ENCODE peak calls at places on chromosomes 2 and 18, in nine cellular contexts. One of them, this sample, is unnamed.

GRCh38 chr2:36820942-36821605 is 124.6 kb downstream of the VIT start:
- DNase-seq in transverse colon: peak
- DNase-seq in foreskin fibroblast: no peak
- DNase-seq in astrocyte: no peak
- DNase-seq in fibroblast of lung: no peak
- DNase-seq in bronchial epithelial cell: no peak
- DNase-seq in adrenal gland: no peak
- DNase-seq in heart right ventricle: no peak
- DNase-seq in PC-3: peak
- DNase-seq in this sample: no peak

GRCh38 chr2:4175343-4175742 is 472.0 kb downstream of the DCDC2C start:
- DNase-seq in fibroblast of lung: no peak
- DNase-seq in heart right ventricle: no peak
- DNase-seq in transverse colon: no peak
- DNase-seq in astrocyte: no peak
- DNase-seq in adrenal gland: no peak
- DNase-seq in foreskin fibroblast: no peak
- DNase-seq in PC-3: no peak
- DNase-seq in bronchial epithelial cell: no peak
- DNase-seq in this sample: no peak

GRCh38 chr2:131168578-131168977 is 40.8 kb upstream of the POTEE start:
- DNase-seq in bronchial epithelial cell: no peak
- DNase-seq in adrenal gland: no peak
- DNase-seq in PC-3: no peak
- DNase-seq in fibroblast of lung: no peak
- DNase-seq in astrocyte: no peak
- DNase-seq in foreskin fibroblast: no peak
- DNase-seq in transverse colon: no peak
- DNase-seq in heart right ventricle: no peak
- DNase-seq in this sample: no peak

GRCh38 chr2:52036036-52036435 is 1004.1 kb upstream of the NRXN1 start:
- DNase-seq in astrocyte: no peak
- DNase-seq in PC-3: peak
- DNase-seq in adrenal gland: no peak
- DNase-seq in bronchial epithelial cell: no peak
- DNase-seq in fibroblast of lung: no peak
- DNase-seq in heart right ventricle: no peak
- DNase-seq in foreskin fibroblast: peak
- DNase-seq in transverse colon: no peak
- DNase-seq in this sample: no peak

GRCh38 chr18:75730249-75730648 is 302.7 kb upstream of the SMIM21 start:
- DNase-seq in PC-3: no peak
- DNase-seq in astrocyte: no peak
- DNase-seq in bronchial epithelial cell: no peak
- DNase-seq in fibroblast of lung: no peak
- DNase-seq in heart right ventricle: no peak
- DNase-seq in adrenal gland: no peak
- DNase-seq in transverse colon: no peak
- DNase-seq in foreskin fibroblast: no peak
- DNase-seq in this sample: no peak

GRCh38 chr2:84904717-84905174 is 710 bp upstream of the TMSB10 start:
- DNase-seq in adrenal gland: peak
- DNase-seq in fibroblast of lung: peak
- DNase-seq in astrocyte: peak
- DNase-seq in heart right ventricle: peak
- DNase-seq in PC-3: peak
- DNase-seq in foreskin fibroblast: peak
- DNase-seq in bronchial epithelial cell: peak
- DNase-seq in transverse colon: peak
- DNase-seq in this sample: peak

GRCh38 chr2:64412671-64413070 is 41.3 kb upstream of the LGALSL start:
- DNase-seq in fibroblast of lung: no peak
- DNase-seq in transverse colon: no peak
- DNase-seq in PC-3: no peak
- DNase-seq in bronchial epithelial cell: no peak
- DNase-seq in adrenal gland: no peak
- DNase-seq in heart right ventricle: no peak
- DNase-seq in astrocyte: no peak
- DNase-seq in foreskin fibroblast: no peak
- DNase-seq in this sample: no peak

GRCh38 chr2:240781471-240782220 is 38.4 kb downstream of the KIF1A start:
- DNase-seq in bronchial epithelial cell: no peak
- DNase-seq in foreskin fibroblast: no peak
- DNase-seq in transverse colon: no peak
- DNase-seq in astrocyte: no peak
- DNase-seq in fibroblast of lung: no peak
- DNase-seq in adrenal gland: no peak
- DNase-seq in PC-3: no peak
- DNase-seq in heart right ventricle: peak
- DNase-seq in this sample: no peak

GRCh38 chr2:47298739-47299138 is 104.2 kb upstream of the MSH2 start:
- DNase-seq in PC-3: no peak
- DNase-seq in adrenal gland: no peak
- DNase-seq in transverse colon: no peak
- DNase-seq in foreskin fibroblast: no peak
- DNase-seq in fibroblast of lung: no peak
- DNase-seq in bronchial epithelial cell: no peak
- DNase-seq in astrocyte: no peak
- DNase-seq in heart right ventricle: no peak
- DNase-seq in this sample: no peak

GRCh38 chr2:47300609-47301276 is 102.2 kb upstream of the MSH2 start:
- DNase-seq in astrocyte: no peak
- DNase-seq in adrenal gland: no peak
- DNase-seq in fibroblast of lung: no peak
- DNase-seq in PC-3: no peak
- DNase-seq in heart right ventricle: no peak
- DNase-seq in transverse colon: no peak
- DNase-seq in foreskin fibroblast: no peak
- DNase-seq in bronchial epithelial cell: no peak
- DNase-seq in this sample: no peak

GRCh38 chr2:47300081-47300480 is 102.9 kb upstream of the MSH2 start:
- DNase-seq in heart right ventricle: no peak
- DNase-seq in astrocyte: no peak
- DNase-seq in adrenal gland: no peak
- DNase-seq in PC-3: no peak
- DNase-seq in bronchial epithelial cell: no peak
- DNase-seq in transverse colon: no peak
- DNase-seq in fibroblast of lung: peak
- DNase-seq in foreskin fibroblast: peak
- DNase-seq in this sample: no peak

GRCh38 chr2:47297767-47298401 is 105.1 kb upstream of the MSH2 start:
- DNase-seq in foreskin fibroblast: no peak
- DNase-seq in heart right ventricle: no peak
- DNase-seq in PC-3: no peak
- DNase-seq in adrenal gland: no peak
- DNase-seq in fibroblast of lung: no peak
- DNase-seq in astrocyte: no peak
- DNase-seq in bronchial epithelial cell: peak
- DNase-seq in transverse colon: no peak
- DNase-seq in this sample: no peak

DNA sequence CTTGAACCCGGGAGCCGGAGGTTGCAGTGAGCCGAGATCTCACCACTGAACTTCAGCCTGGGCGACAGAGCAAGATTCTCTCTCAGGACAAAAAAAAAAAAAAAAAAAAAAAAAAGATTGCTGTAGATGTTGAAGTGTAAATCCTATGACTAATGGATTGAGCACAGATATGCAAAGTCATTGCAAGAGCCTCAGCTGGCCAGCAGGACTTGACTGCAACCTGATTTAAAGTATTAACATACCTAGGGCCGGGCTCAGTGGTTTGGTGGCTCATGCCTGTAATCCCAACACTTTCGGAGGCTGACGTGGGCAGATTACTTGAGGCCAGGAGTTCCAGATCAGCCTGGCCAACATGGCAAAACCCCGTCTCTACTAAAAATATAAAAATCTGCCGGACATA is 103.4 kb upstream of the MSH2 start:
- DNase-seq in foreskin fibroblast: peak
- DNase-seq in PC-3: peak
- DNase-seq in astrocyte: peak
- DNase-seq in adrenal gland: peak
- DNase-seq in bronchial epithelial cell: peak
- DNase-seq in heart right ventricle: no peak
- DNase-seq in fibroblast of lung: peak
- DNase-seq in transverse colon: no peak
- DNase-seq in this sample: peak
- H3K4me3 ChIP-seq in foreskin fibroblast: no peak
- H3K4me3 ChIP-seq in PC-3: no peak
- H3K4me3 ChIP-seq in astrocyte: no peak
- H3K4me3 ChIP-seq in adrenal gland: no peak
- H3K4me3 ChIP-seq in bronchial epithelial cell: no peak
- H3K4me3 ChIP-seq in heart right ventricle: no peak
- H3K4me3 ChIP-seq in fibroblast of lung: no peak
- H3K4me3 ChIP-seq in transverse colon: no peak
- H3K4me3 ChIP-seq in this sample: no peak

GRCh38 chr2:203855274-203855673 is 12.3 kb upstream of the CTLA4 start:
- DNase-seq in astrocyte: no peak
- DNase-seq in adrenal gland: no peak
- DNase-seq in heart right ventricle: no peak
- DNase-seq in PC-3: no peak
- DNase-seq in transverse colon: no peak
- DNase-seq in fibroblast of lung: no peak
- DNase-seq in bronchial epithelial cell: no peak
- DNase-seq in foreskin fibroblast: no peak
- DNase-seq in this sample: no peak

GRCh38 chr2:203861197-203861596 is 6.4 kb upstream of the CTLA4 start:
- DNase-seq in bronchial epithelial cell: no peak
- DNase-seq in adrenal gland: no peak
- DNase-seq in foreskin fibroblast: no peak
- DNase-seq in fibroblast of lung: no peak
- DNase-seq in astrocyte: no peak
- DNase-seq in PC-3: no peak
- DNase-seq in transverse colon: no peak
- DNase-seq in heart right ventricle: no peak
- DNase-seq in this sample: no peak

GRCh38 chr2:203857656-203858055 is 9.9 kb upstream of the CTLA4 start:
- DNase-seq in adrenal gland: no peak
- DNase-seq in PC-3: no peak
- DNase-seq in heart right ventricle: no peak
- DNase-seq in foreskin fibroblast: no peak
- DNase-seq in bronchial epithelial cell: no peak
- DNase-seq in astrocyte: no peak
- DNase-seq in transverse colon: no peak
- DNase-seq in fibroblast of lung: no peak
- DNase-seq in this sample: no peak

GRCh38 chr2:203859030-203859854 is 8.3 kb upstream of the CTLA4 start:
- DNase-seq in bronchial epithelial cell: no peak
- DNase-seq in heart right ventricle: no peak
- DNase-seq in transverse colon: no peak
- DNase-seq in PC-3: no peak
- DNase-seq in foreskin fibroblast: no peak
- DNase-seq in astrocyte: no peak
- DNase-seq in fibroblast of lung: no peak
- DNase-seq in adrenal gland: no peak
- DNase-seq in this sample: no peak

DNA sequence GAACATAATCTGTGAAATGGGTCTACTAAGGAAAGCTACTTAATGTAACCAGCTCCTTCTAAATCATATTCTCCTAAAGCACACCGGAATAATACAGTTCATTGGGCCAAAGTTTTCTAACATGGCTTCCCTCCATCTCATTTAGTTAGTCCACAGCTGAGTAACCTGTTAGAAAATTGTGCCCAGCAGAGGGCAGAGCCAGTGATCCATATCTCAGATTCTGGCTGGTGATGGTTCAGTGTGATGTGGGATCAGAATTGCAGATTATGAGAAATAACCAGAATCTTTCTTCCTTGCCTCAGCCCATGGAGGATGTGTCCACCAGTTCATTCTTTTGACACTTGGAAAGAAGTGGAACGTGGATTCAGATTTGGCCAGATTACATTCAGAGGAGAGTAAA is 9.4 kb upstream of the CTLA4 start:
- DNase-seq in fibroblast of lung: no peak
- DNase-seq in transverse colon: no peak
- DNase-seq in heart right ventricle: no peak
- DNase-seq in astrocyte: no peak
- DNase-seq in PC-3: no peak
- DNase-seq in adrenal gland: no peak
- DNase-seq in foreskin fibroblast: no peak
- DNase-seq in bronchial epithelial cell: no peak
- DNase-seq in this sample: no peak
- TF ChIP-seq CTCF in fibroblast of lung: no peak
- TF ChIP-seq CTCF in transverse colon: no peak
- TF ChIP-seq CTCF in heart right ventricle: no peak
- TF ChIP-seq CTCF in astrocyte: no peak
- TF ChIP-seq CTCF in PC-3: peak
- TF ChIP-seq CTCF in adrenal gland: no peak
- TF ChIP-seq CTCF in foreskin fibroblast: no peak
- TF ChIP-seq CTCF in bronchial epithelial cell: no peak
- TF ChIP-seq CTCF in this sample: no peak

GRCh38 chr2:74373189-74373588 is 6.9 kb downstream of the DCTN1 start:
- DNase-seq in PC-3: no peak
- DNase-seq in astrocyte: no peak
- DNase-seq in fibroblast of lung: no peak
- DNase-seq in bronchial epithelial cell: no peak
- DNase-seq in transverse colon: peak
- DNase-seq in heart right ventricle: peak
- DNase-seq in adrenal gland: peak
- DNase-seq in foreskin fibroblast: no peak
- DNase-seq in this sample: no peak

GRCh38 chr2:74373985-74374384 is 6.1 kb downstream of the DCTN1 start:
- DNase-seq in heart right ventricle: no peak
- DNase-seq in fibroblast of lung: no peak
- DNase-seq in foreskin fibroblast: no peak
- DNase-seq in bronchial epithelial cell: no peak
- DNase-seq in PC-3: no peak
- DNase-seq in adrenal gland: peak
- DNase-seq in astrocyte: no peak
- DNase-seq in transverse colon: no peak
- DNase-seq in this sample: no peak

GRCh38 chr2:74375838-74376237 is 4.3 kb downstream of the DCTN1 start:
- DNase-seq in adrenal gland: no peak
- DNase-seq in astrocyte: no peak
- DNase-seq in transverse colon: no peak
- DNase-seq in bronchial epithelial cell: no peak
- DNase-seq in PC-3: no peak
- DNase-seq in heart right ventricle: no peak
- DNase-seq in fibroblast of lung: no peak
- DNase-seq in foreskin fibroblast: no peak
- DNase-seq in this sample: no peak

GRCh38 chr2:74372674-74373073 is 7.4 kb downstream of the DCTN1 start:
- DNase-seq in foreskin fibroblast: no peak
- DNase-seq in bronchial epithelial cell: peak
- DNase-seq in heart right ventricle: no peak
- DNase-seq in PC-3: no peak
- DNase-seq in fibroblast of lung: no peak
- DNase-seq in transverse colon: no peak
- DNase-seq in adrenal gland: no peak
- DNase-seq in astrocyte: no peak
- DNase-seq in this sample: no peak

GRCh38 chr2:74374509-74375205 is 5.5 kb downstream of the DCTN1 start:
- DNase-seq in fibroblast of lung: peak
- DNase-seq in adrenal gland: peak
- DNase-seq in foreskin fibroblast: peak
- DNase-seq in PC-3: no peak
- DNase-seq in heart right ventricle: peak
- DNase-seq in transverse colon: peak
- DNase-seq in astrocyte: peak
- DNase-seq in bronchial epithelial cell: peak
- DNase-seq in this sample: peak
- H3K4me3 ChIP-seq in fibroblast of lung: peak
- H3K4me3 ChIP-seq in adrenal gland: peak
- H3K4me3 ChIP-seq in foreskin fibroblast: peak
- H3K4me3 ChIP-seq in PC-3: no peak
- H3K4me3 ChIP-seq in heart right ventricle: peak
- H3K4me3 ChIP-seq in transverse colon: peak
- H3K4me3 ChIP-seq in astrocyte: peak
- H3K4me3 ChIP-seq in bronchial epithelial cell: no peak
- H3K4me3 ChIP-seq in this sample: peak

GRCh38 chr18:56443508-56443907 is 194.9 kb downstream of the TXNL1 start:
- DNase-seq in PC-3: no peak
- DNase-seq in foreskin fibroblast: no peak
- DNase-seq in fibroblast of lung: no peak
- DNase-seq in bronchial epithelial cell: no peak
- DNase-seq in transverse colon: no peak
- DNase-seq in astrocyte: peak
- DNase-seq in adrenal gland: no peak
- DNase-seq in heart right ventricle: no peak
- DNase-seq in this sample: peak

GRCh38 chr18:56451188-56451587 is 187.2 kb downstream of the TXNL1 start:
- DNase-seq in PC-3: peak
- DNase-seq in adrenal gland: no peak
- DNase-seq in transverse colon: no peak
- DNase-seq in foreskin fibroblast: no peak
- DNase-seq in bronchial epithelial cell: peak
- DNase-seq in fibroblast of lung: no peak
- DNase-seq in heart right ventricle: no peak
- DNase-seq in astrocyte: no peak
- DNase-seq in this sample: no peak

GRCh38 chr18:56453576-56453975 is 184.8 kb downstream of the TXNL1 start:
- DNase-seq in astrocyte: no peak
- DNase-seq in transverse colon: no peak
- DNase-seq in fibroblast of lung: no peak
- DNase-seq in bronchial epithelial cell: no peak
- DNase-seq in foreskin fibroblast: no peak
- DNase-seq in PC-3: no peak
- DNase-seq in adrenal gland: no peak
- DNase-seq in heart right ventricle: no peak
- DNase-seq in this sample: no peak

GRCh38 chr18:56445422-56445821 is 193.0 kb downstream of the TXNL1 start:
- DNase-seq in PC-3: no peak
- DNase-seq in foreskin fibroblast: no peak
- DNase-seq in fibroblast of lung: no peak
- DNase-seq in transverse colon: no peak
- DNase-seq in adrenal gland: no peak
- DNase-seq in heart right ventricle: no peak
- DNase-seq in bronchial epithelial cell: no peak
- DNase-seq in astrocyte: no peak
- DNase-seq in this sample: no peak

GRCh38 chr18:56447972-56448371 is 190.4 kb downstream of the TXNL1 start:
- DNase-seq in astrocyte: no peak
- DNase-seq in adrenal gland: no peak
- DNase-seq in PC-3: no peak
- DNase-seq in foreskin fibroblast: peak
- DNase-seq in fibroblast of lung: peak
- DNase-seq in transverse colon: no peak
- DNase-seq in heart right ventricle: no peak
- DNase-seq in bronchial epithelial cell: no peak
- DNase-seq in this sample: no peak
- TF ChIP-seq CTCF in astrocyte: no peak
- TF ChIP-seq CTCF in adrenal gland: no peak
- TF ChIP-seq CTCF in PC-3: no peak
- TF ChIP-seq CTCF in foreskin fibroblast: no peak
- TF ChIP-seq CTCF in fibroblast of lung: no peak
- TF ChIP-seq CTCF in transverse colon: no peak
- TF ChIP-seq CTCF in heart right ventricle: no peak
- TF ChIP-seq CTCF in bronchial epithelial cell: no peak
- TF ChIP-seq CTCF in this sample: no peak

This sample was measured in fibroblast of pulmonary artery.